ENCODE peak calls at places on chromosome 20, in ten cellular contexts. D is DND-41; I is CD4-positive, alpha-beta T cell; P is naive thymus-derived CD8-positive, alpha-beta T cell; Q is HS-5; S is activated T-cell treated with anti-CD3 and anti-CD28 coated beads, Interleukin-2, amount 50 U/mL, for 1 hour; T is NCI-H1417; K is caudate nucleus; O is CD8-positive, alpha-beta T cell; U is activated naive CD8-positive, alpha-beta T cell treated with anti-CD3 and anti-CD28 coated beads for 36 hours. A is an unnamed sample.

GRCh38 chr20:36367370-36367745 is 61.2 kb downstream of the DLGAP4 start:
- DNase-seq in D (no peak), I (no peak), P (no peak), Q (no peak), S (no peak), T (no peak), K (no peak), O (no peak), U (no peak), A (no peak)

GRCh38 chr20:16760431-16761304 is 12.5 kb downstream of the OTOR start:
- DNase-seq in D (no peak), I (no peak), P (no peak), Q (no peak), S (no peak), T (no peak), K (no peak), O (no peak), U (no peak), A (no peak)

GRCh38 chr20:61835301-61835700 is 230.4 kb downstream of the TAF4 start:
- DNase-seq in D (no peak), I (no peak), P (no peak), Q (peak), S (no peak), T (no peak), K (no peak), O (no peak), U (no peak), A (no peak)

GRCh38 chr20:3744806-3745685 is 12.6 kb downstream of the HSPA12B start:
- DNase-seq in D (peak), I (peak), P (peak), Q (no peak), S (peak), T (peak), K (no peak), O (peak), U (peak), A (peak)

GRCh38 chr20:40954521-40955165 is 74.0 kb upstream of the TOP1 start:
- DNase-seq in D (no peak), I (no peak), P (no peak), Q (no peak), S (no peak), T (no peak), K (no peak), O (peak), U (no peak), A (no peak)

GRCh38 chr20:44068311-44068710 is 118.7 kb downstream of the JPH2 start:
- DNase-seq in D (peak), I (no peak), P (no peak), Q (no peak), S (no peak), T (no peak), K (no peak), O (peak), U (no peak), A (no peak)

GRCh38 chr20:61737812-61738443 is 327.8 kb downstream of the TAF4 start:
- DNase-seq in D (no peak), I (no peak), P (no peak), Q (no peak), S (no peak), T (no peak), K (no peak), O (no peak), U (no peak), A (no peak)

GRCh38 chr20:48142258-48142657 is 357.0 kb upstream of the SULF2 start:
- DNase-seq in D (no peak), I (no peak), P (no peak), Q (no peak), S (no peak), T (peak), K (no peak), O (no peak), U (no peak), A (peak)

GRCh38 chr20:63860325-63861051 is 810 bp upstream of the ABHD16B start:
- DNase-seq in D (no peak), I (no peak), P (no peak), Q (no peak), S (no peak), T (no peak), K (no peak), O (no peak), U (no peak), A (no peak)

GRCh38 chr20:57211949-57212889 is 54.2 kb downstream of the BMP7 start:
- DNase-seq in D (no peak), I (no peak), P (no peak), Q (peak), S (no peak), T (peak), K (no peak), O (no peak), U (no peak), A (no peak)

GRCh38 chr20:41086402-41087324 is 50.7 kb upstream of the PLCG1 start:
- DNase-seq in D (no peak), I (no peak), P (no peak), Q (no peak), S (no peak), T (peak), K (no peak), O (no peak), U (no peak), A (peak)

GRCh38 chr20:35511814-35512420 is 17.5 kb downstream of the C20orf173 start:
- DNase-seq in D (peak), I (no peak), P (no peak), Q (no peak), S (no peak), T (peak), K (peak), O (no peak), U (no peak), A (peak)

GRCh38 chr20:23021541-23021940 is 13.6 kb upstream of the SSTR4 start:
- DNase-seq in D (no peak), I (no peak), P (no peak), Q (no peak), S (no peak), T (no peak), K (no peak), O (no peak), U (no peak), A (no peak)

GRCh38 chr20:1934578-1935573 is 39.7 kb downstream of the SIRPA start:
- DNase-seq in D (no peak), I (no peak), P (no peak), Q (peak), S (no peak), T (no peak), K (no peak), O (no peak), U (no peak), A (no peak)

GRCh38 chr20:33017542-33017941 is 10.0 kb downstream of the BPIFB2 start:
- DNase-seq in D (no peak), I (no peak), P (no peak), Q (no peak), S (no peak), T (no peak), K (no peak), O (no peak), U (no peak), A (no peak)

A was measured in DMS153.